ENCODE peak calls at places on chromosomes 11 and 22, in eight cellular contexts. One of them, this sample, is unnamed.

GRCh38 chr11:59754859-59755700 is at the start of gene STX3:
- DNase-seq in sigmoid colon: peak; percentile 75
- DNase-seq in H9: peak; percentile 80
- DNase-seq in CD4-positive, alpha-beta memory T cell: peak; percentile 64
- DNase-seq in Peyer's patch: peak; percentile 86
- DNase-seq in A549: peak; percentile 83
- DNase-seq in IMR-90: peak; percentile 35
- DNase-seq in heart left ventricle: peak; percentile 79
- DNase-seq in this sample: peak; percentile 84

GRCh38 chr11:9790703-9791102 is 126.8 kb downstream of the SWAP70 start:
- DNase-seq in heart left ventricle: no peak
- DNase-seq in Peyer's patch: no peak
- DNase-seq in A549: no peak
- DNase-seq in H9: no peak
- DNase-seq in CD4-positive, alpha-beta memory T cell: no peak
- DNase-seq in IMR-90: no peak
- DNase-seq in sigmoid colon: no peak
- DNase-seq in this sample: no peak

GRCh38 chr11:3158131-3158591 is 6.9 kb downstream of the OSBPL5 start:
- DNase-seq in CD4-positive, alpha-beta memory T cell: no peak
- DNase-seq in A549: no peak
- DNase-seq in H9: no peak
- DNase-seq in IMR-90: no peak
- DNase-seq in Peyer's patch: no peak
- DNase-seq in sigmoid colon: peak; percentile 54
- DNase-seq in heart left ventricle: no peak
- DNase-seq in this sample: no peak

GRCh38 chr22:28222976-28223375 is 303.9 kb upstream of the PITPNB start:
- DNase-seq in IMR-90: peak; percentile 64
- DNase-seq in sigmoid colon: no peak
- DNase-seq in Peyer's patch: no peak
- DNase-seq in A549: no peak
- DNase-seq in H9: no peak
- DNase-seq in heart left ventricle: no peak
- DNase-seq in CD4-positive, alpha-beta memory T cell: no peak
- DNase-seq in this sample: no peak

GRCh38 chr11:113274708-113275582 is 39.4 kb upstream of the TTC12 start:
- DNase-seq in sigmoid colon: no peak
- DNase-seq in CD4-positive, alpha-beta memory T cell: no peak
- DNase-seq in heart left ventricle: no peak
- DNase-seq in Peyer's patch: no peak
- DNase-seq in IMR-90: no peak
- DNase-seq in A549: peak; percentile 3
- DNase-seq in H9: peak; percentile 73
- DNase-seq in this sample: no peak

GRCh38 chr11:65546217-65546958 is 11.8 kb downstream of the LTBP3 start:
- DNase-seq in A549: peak; percentile 49
- DNase-seq in CD4-positive, alpha-beta memory T cell: peak; percentile 98
- DNase-seq in H9: peak; percentile 96
- DNase-seq in Peyer's patch: peak; percentile 99
- DNase-seq in sigmoid colon: peak; percentile 90
- DNase-seq in IMR-90: no peak
- DNase-seq in heart left ventricle: peak; percentile 77
- DNase-seq in this sample: no peak

GRCh38 chr11:24896118-24896835 is 399.4 kb downstream of the LUZP2 start:
- DNase-seq in sigmoid colon: no peak
- DNase-seq in CD4-positive, alpha-beta memory T cell: no peak
- DNase-seq in H9: no peak
- DNase-seq in Peyer's patch: no peak
- DNase-seq in IMR-90: no peak
- DNase-seq in A549: no peak
- DNase-seq in heart left ventricle: no peak
- DNase-seq in this sample: no peak

GRCh38 chr11:6448574-6448973 is 7.8 kb upstream of the HPX start:
- DNase-seq in Peyer's patch: no peak
- DNase-seq in A549: no peak
- DNase-seq in sigmoid colon: no peak
- DNase-seq in IMR-90: no peak
- DNase-seq in CD4-positive, alpha-beta memory T cell: no peak
- DNase-seq in H9: no peak
- DNase-seq in heart left ventricle: no peak
- DNase-seq in this sample: no peak

GRCh38 chr11:57978686-57979531 is 44.8 kb upstream of the OR9Q1 start:
- DNase-seq in Peyer's patch: no peak
- DNase-seq in CD4-positive, alpha-beta memory T cell: no peak
- DNase-seq in IMR-90: peak; percentile 6
- DNase-seq in H9: no peak
- DNase-seq in heart left ventricle: no peak
- DNase-seq in A549: no peak
- DNase-seq in sigmoid colon: no peak
- DNase-seq in this sample: no peak

GRCh38 chr11:19398273-19398672 is 157.5 kb upstream of the E2F8 start:
- DNase-seq in H9: no peak
- DNase-seq in A549: no peak
- DNase-seq in Peyer's patch: no peak
- DNase-seq in CD4-positive, alpha-beta memory T cell: no peak
- DNase-seq in IMR-90: peak; percentile 19
- DNase-seq in sigmoid colon: no peak
- DNase-seq in heart left ventricle: no peak
- DNase-seq in this sample: no peak

GRCh38 chr11:2791139-2791520 is 91.3 kb upstream of the KCNQ1OT1 start:
- DNase-seq in sigmoid colon: peak; percentile 52
- DNase-seq in Peyer's patch: peak; percentile 39
- DNase-seq in H9: peak; percentile 33
- DNase-seq in CD4-positive, alpha-beta memory T cell: no peak
- DNase-seq in IMR-90: no peak
- DNase-seq in heart left ventricle: no peak
- DNase-seq in A549: no peak
- DNase-seq in this sample: no peak

GRCh38 chr11:23767576-23767975 is 729.3 kb upstream of the LUZP2 start:
- DNase-seq in H9: no peak
- DNase-seq in heart left ventricle: no peak
- DNase-seq in sigmoid colon: no peak
- DNase-seq in IMR-90: no peak
- DNase-seq in Peyer's patch: no peak
- DNase-seq in A549: no peak
- DNase-seq in CD4-positive, alpha-beta memory T cell: no peak
- DNase-seq in this sample: no peak

GRCh38 chr22:50326959-50327710 is at the start of gene DENND6B:
- DNase-seq in sigmoid colon: peak; percentile 88
- DNase-seq in H9: peak; percentile 71
- DNase-seq in A549: peak; percentile 49
- DNase-seq in Peyer's patch: peak; percentile 91
- DNase-seq in IMR-90: peak; percentile 69
- DNase-seq in heart left ventricle: peak; percentile 88
- DNase-seq in CD4-positive, alpha-beta memory T cell: peak; percentile 57
- DNase-seq in this sample: peak; percentile 69

GRCh38 chr22:37241351-37242142 is 2.5 kb downstream of the RAC2 start:
- DNase-seq in IMR-90: no peak
- DNase-seq in H9: no peak
- DNase-seq in heart left ventricle: no peak
- DNase-seq in A549: no peak
- DNase-seq in CD4-positive, alpha-beta memory T cell: peak; percentile 50
- DNase-seq in sigmoid colon: no peak
- DNase-seq in Peyer's patch: peak; percentile 77
- DNase-seq in this sample: no peak

DNA sequence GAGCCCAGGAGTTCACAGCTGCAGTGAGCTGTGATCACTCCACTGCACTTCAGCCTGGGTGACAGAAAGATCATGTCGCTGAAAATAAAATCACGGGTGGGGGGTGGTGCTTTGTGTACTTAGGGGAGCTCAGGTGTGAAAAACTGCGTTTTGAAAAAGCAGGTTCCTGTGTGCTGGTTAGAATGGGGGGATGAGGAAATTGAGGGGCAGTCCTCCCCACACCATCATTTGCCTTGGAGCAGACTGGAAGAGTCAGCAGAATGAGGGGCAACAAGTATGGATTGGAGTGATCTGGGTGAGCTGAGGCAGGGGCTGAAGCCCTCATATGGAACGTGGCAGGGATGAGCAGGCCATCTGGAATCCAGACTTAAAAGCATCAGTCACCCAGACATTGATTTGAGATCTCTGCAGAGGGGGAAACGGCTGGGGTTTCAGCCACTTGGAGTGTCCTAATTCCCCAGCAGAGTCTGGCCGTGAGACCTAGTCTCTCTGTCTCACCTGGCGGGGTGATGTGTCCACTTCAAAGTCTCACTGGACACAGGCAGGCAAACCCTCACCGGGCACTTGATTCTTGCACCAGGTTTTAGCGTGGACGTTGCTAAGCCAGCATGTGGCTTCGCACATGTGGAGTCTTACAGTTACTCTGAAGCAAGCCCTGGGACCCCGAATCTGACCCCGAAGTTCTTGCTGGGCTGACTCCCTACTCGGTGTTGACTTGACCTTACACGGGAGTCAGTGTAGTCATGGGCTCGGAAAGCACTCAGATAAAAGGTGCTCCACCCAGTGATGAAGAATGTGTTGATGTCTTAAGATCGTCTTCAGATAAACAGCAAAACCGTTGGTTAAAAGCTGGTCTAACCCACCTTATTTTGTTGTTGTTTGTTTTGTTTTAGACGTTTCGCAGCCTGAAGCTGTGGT is 69.5 kb downstream of the BCR start:
- DNase-seq in IMR-90: no peak
- DNase-seq in CD4-positive, alpha-beta memory T cell: no peak
- DNase-seq in sigmoid colon: no peak
- DNase-seq in Peyer's patch: no peak
- DNase-seq in A549: no peak
- DNase-seq in H9: no peak
- DNase-seq in heart left ventricle: no peak
- DNase-seq in this sample: peak; percentile 62
- H3K27ac ChIP-seq in IMR-90: no peak overlapping the region
- H3K27ac ChIP-seq in CD4-positive, alpha-beta memory T cell: peak overlapping the region; percentile 11
- H3K27ac ChIP-seq in sigmoid colon: no peak overlapping the region
- H3K27ac ChIP-seq in Peyer's patch: no peak overlapping the region
- H3K27ac ChIP-seq in A549: no peak overlapping the region
- H3K27ac ChIP-seq in H9: no peak overlapping the region
- H3K27ac ChIP-seq in heart left ventricle: no peak overlapping the region
- H3K27ac ChIP-seq in this sample: peak overlapping the region; percentile 63

DNA sequence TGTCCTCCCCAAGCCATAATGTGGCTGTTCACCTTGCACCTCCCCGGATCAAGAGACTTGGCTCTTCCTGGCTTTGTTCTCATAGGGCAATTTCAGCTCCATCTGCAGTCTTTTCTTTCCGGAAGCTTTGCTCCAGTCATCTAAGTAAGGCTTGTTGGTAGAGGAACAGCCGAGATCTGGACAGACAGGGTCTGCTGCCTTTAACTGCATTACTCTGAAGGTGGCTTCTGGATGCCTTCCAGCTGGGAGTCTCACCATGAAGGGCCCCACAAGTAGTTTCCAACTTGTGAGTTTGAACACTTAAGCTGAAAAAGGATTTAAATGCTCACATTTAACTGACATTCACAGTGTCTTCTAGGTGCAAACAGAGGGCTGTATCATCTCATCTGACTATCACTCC is 58.6 kb downstream of the GALNT18 start:
- DNase-seq in H9: no peak
- DNase-seq in Peyer's patch: no peak
- DNase-seq in sigmoid colon: no peak
- DNase-seq in IMR-90: no peak
- DNase-seq in A549: no peak
- DNase-seq in heart left ventricle: no peak
- DNase-seq in CD4-positive, alpha-beta memory T cell: no peak
- DNase-seq in this sample: no peak
- H3K9me3 ChIP-seq in H9: no peaks in the 10 kb centered on the region
- H3K9me3 ChIP-seq in Peyer's patch: no peaks in the 10 kb centered on the region
- H3K9me3 ChIP-seq in sigmoid colon: no peaks in the 10 kb centered on the region
- H3K9me3 ChIP-seq in IMR-90: no peaks in the 10 kb centered on the region
- H3K9me3 ChIP-seq in A549: no peaks in the 10 kb centered on the region
- H3K9me3 ChIP-seq in heart left ventricle: no peaks in the 10 kb centered on the region
- H3K9me3 ChIP-seq in CD4-positive, alpha-beta memory T cell: no peaks in the 10 kb centered on the region
- H3K9me3 ChIP-seq in this sample: no peaks in the 10 kb centered on the region

GRCh38 chr22:32752868-32753520 is 48.5 kb upstream of the TIMP3 start:
- DNase-seq in CD4-positive, alpha-beta memory T cell: no peak
- DNase-seq in Peyer's patch: no peak
- DNase-seq in heart left ventricle: peak; percentile 52
- DNase-seq in sigmoid colon: peak; percentile 83
- DNase-seq in H9: no peak
- DNase-seq in A549: no peak
- DNase-seq in IMR-90: peak; percentile 86
- DNase-seq in this sample: no peak
- H3K27ac ChIP-seq in CD4-positive, alpha-beta memory T cell: no peak overlapping the region
- H3K27ac ChIP-seq in Peyer's patch: no peak overlapping the region
- H3K27ac ChIP-seq in heart left ventricle: peak overlapping the region; percentile 12
- H3K27ac ChIP-seq in sigmoid colon: peak overlapping the region; percentile 11
- H3K27ac ChIP-seq in H9: no peak overlapping the region
- H3K27ac ChIP-seq in A549: no peak overlapping the region
- H3K27ac ChIP-seq in IMR-90: peak overlapping the region; percentile 28
- H3K27ac ChIP-seq in this sample: no peak overlapping the region

DNA sequence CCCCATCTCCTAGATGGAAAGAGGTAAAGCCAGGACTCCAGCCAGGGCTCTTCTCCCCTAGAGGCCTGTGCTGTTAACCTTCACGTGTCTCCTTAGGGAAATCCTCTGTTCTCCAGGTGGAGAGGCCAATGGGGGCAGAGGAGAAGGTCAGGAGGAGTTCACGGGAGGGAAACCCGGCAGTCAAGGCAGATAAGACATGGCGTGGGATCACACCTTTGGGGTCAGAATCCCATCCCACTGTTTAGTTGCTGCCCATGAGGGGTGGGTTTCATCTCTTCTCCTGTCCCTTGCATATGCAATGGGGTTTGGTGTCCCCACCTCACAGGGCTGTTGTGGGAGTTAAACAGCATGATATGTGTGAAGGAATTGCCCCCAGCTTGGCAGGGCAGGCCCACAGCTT is 469.7 kb downstream of the TBC1D22A start:
- DNase-seq in IMR-90: no peak
- DNase-seq in CD4-positive, alpha-beta memory T cell: no peak
- DNase-seq in H9: no peak
- DNase-seq in heart left ventricle: no peak
- DNase-seq in Peyer's patch: no peak
- DNase-seq in sigmoid colon: no peak
- DNase-seq in A549: no peak
- DNase-seq in this sample: no peak
- H3K9me3 ChIP-seq in IMR-90: peaks cover 3% of the 10 kb centered on the region
- H3K9me3 ChIP-seq in CD4-positive, alpha-beta memory T cell: no peaks in the 10 kb centered on the region
- H3K9me3 ChIP-seq in H9: peaks cover 76% of the 10 kb centered on the region
- H3K9me3 ChIP-seq in heart left ventricle: peaks cover 12% of the 10 kb centered on the region
- H3K9me3 ChIP-seq in Peyer's patch: no peaks in the 10 kb centered on the region
- H3K9me3 ChIP-seq in sigmoid colon: peaks cover 4% of the 10 kb centered on the region
- H3K9me3 ChIP-seq in A549: no peaks in the 10 kb centered on the region
- H3K9me3 ChIP-seq in this sample: peaks cover 4% of the 10 kb centered on the region

GRCh38 chr11:117255966-117256365 is 23.5 kb downstream of the RNF214 start:
- DNase-seq in IMR-90: no peak
- DNase-seq in A549: no peak
- DNase-seq in heart left ventricle: no peak
- DNase-seq in Peyer's patch: no peak
- DNase-seq in H9: no peak
- DNase-seq in sigmoid colon: no peak
- DNase-seq in CD4-positive, alpha-beta memory T cell: no peak
- DNase-seq in this sample: no peak

GRCh38 chr11:117256573-117256972 is 24.1 kb downstream of the RNF214 start:
- DNase-seq in heart left ventricle: no peak
- DNase-seq in sigmoid colon: no peak
- DNase-seq in H9: no peak
- DNase-seq in Peyer's patch: no peak
- DNase-seq in IMR-90: peak; percentile 71
- DNase-seq in A549: no peak
- DNase-seq in CD4-positive, alpha-beta memory T cell: no peak
- DNase-seq in this sample: no peak

DNA sequence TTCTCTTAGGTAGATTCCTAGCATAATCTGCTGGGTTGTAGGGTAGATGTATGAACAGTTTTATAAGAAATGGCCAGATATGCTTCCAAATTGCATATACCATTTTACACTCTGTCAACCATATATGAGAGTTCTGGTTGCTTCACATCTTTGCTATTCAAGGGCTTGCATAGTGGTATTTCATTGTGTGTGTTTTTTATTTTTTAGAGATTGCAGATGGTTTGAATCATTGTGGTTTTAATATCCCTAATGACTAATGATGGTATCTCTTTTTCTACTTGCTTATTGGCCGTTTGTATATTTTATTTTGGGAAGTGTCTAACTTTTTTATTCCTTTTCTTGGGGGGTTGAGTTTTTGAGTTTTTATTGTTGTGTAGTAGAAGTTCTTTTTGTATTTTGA is 26.9 kb downstream of the RNF214 start:
- DNase-seq in IMR-90: peak; percentile 79
- DNase-seq in H9: no peak
- DNase-seq in sigmoid colon: no peak
- DNase-seq in CD4-positive, alpha-beta memory T cell: no peak
- DNase-seq in Peyer's patch: no peak
- DNase-seq in A549: no peak
- DNase-seq in heart left ventricle: no peak
- DNase-seq in this sample: no peak
- H3K27ac ChIP-seq in IMR-90: peak overlapping the region; percentile 33
- H3K27ac ChIP-seq in H9: no peak overlapping the region
- H3K27ac ChIP-seq in sigmoid colon: no peak overlapping the region
- H3K27ac ChIP-seq in CD4-positive, alpha-beta memory T cell: no peak overlapping the region
- H3K27ac ChIP-seq in Peyer's patch: no peak overlapping the region
- H3K27ac ChIP-seq in A549: no peak overlapping the region
- H3K27ac ChIP-seq in heart left ventricle: no peak overlapping the region
- H3K27ac ChIP-seq in this sample: no peak overlapping the region